ENCODE peak calls at places on chromosomes 6 and 20, in five cellular contexts. One of them, this sample, is unnamed.
A peak's percentile ranks its signal among the peaks of the same experiment; 100 is the strongest.

GRCh38 chr6:14037402-14038277 is 79.9 kb upstream of the CD83 start:
- DNase-seq in uterus: peak; percentile 26
- DNase-seq in H54: peak; percentile 58
- DNase-seq in esophagus squamous epithelium: no peak
- DNase-seq in body of pancreas: no peak
- DNase-seq in this sample: no peak

GRCh38 chr6:2947424-2947823 is 23.9 kb downstream of the SERPINB6 start:
- DNase-seq in uterus: no peak
- DNase-seq in esophagus squamous epithelium: no peak
- DNase-seq in body of pancreas: no peak
- DNase-seq in H54: no peak
- DNase-seq in this sample: no peak

GRCh38 chr6:73074175-73074574 is 151.1 kb downstream of the KHDC1L start:
- DNase-seq in esophagus squamous epithelium: no peak
- DNase-seq in uterus: no peak
- DNase-seq in body of pancreas: no peak
- DNase-seq in H54: peak; percentile 25
- DNase-seq in this sample: no peak

GRCh38 chr6:24495516-24495847 is 713 bp downstream of the ALDH5A1 start:
- DNase-seq in body of pancreas: peak; percentile 77
- DNase-seq in uterus: peak; percentile 50
- DNase-seq in H54: no peak
- DNase-seq in esophagus squamous epithelium: no peak
- DNase-seq in this sample: peak; percentile 75

GRCh38 chr20:38214871-38215788 is 45.4 kb downstream of the KIAA1755 start:
- DNase-seq in H54: no peak
- DNase-seq in uterus: no peak
- DNase-seq in esophagus squamous epithelium: no peak
- DNase-seq in body of pancreas: no peak
- DNase-seq in this sample: no peak

GRCh38 chr6:47111685-47112084 is 69.6 kb upstream of the ADGRF1 start:
- DNase-seq in uterus: no peak
- DNase-seq in H54: no peak
- DNase-seq in body of pancreas: no peak
- DNase-seq in esophagus squamous epithelium: no peak
- DNase-seq in this sample: peak; percentile 56

GRCh38 chr20:8601542-8601912 is 467.4 kb upstream of the PLCB4 start:
- DNase-seq in H54: no peak
- DNase-seq in body of pancreas: no peak
- DNase-seq in esophagus squamous epithelium: no peak
- DNase-seq in uterus: no peak
- DNase-seq in this sample: no peak

GRCh38 chr6:8006208-8006607 is 58.0 kb downstream of the BLOC1S5 start:
- DNase-seq in esophagus squamous epithelium: no peak
- DNase-seq in uterus: no peak
- DNase-seq in body of pancreas: no peak
- DNase-seq in H54: peak; percentile 23
- DNase-seq in this sample: no peak

GRCh38 chr6:42960243-42961019 is at the start of gene GNMT:
- DNase-seq in uterus: peak; percentile 38
- DNase-seq in H54: no peak
- DNase-seq in body of pancreas: peak; percentile 96
- DNase-seq in esophagus squamous epithelium: no peak
- DNase-seq in this sample: peak; percentile 82

GRCh38 chr6:139920027-139920851 is 545.8 kb upstream of the CITED2 start:
- DNase-seq in H54: no peak
- DNase-seq in esophagus squamous epithelium: no peak
- DNase-seq in body of pancreas: no peak
- DNase-seq in uterus: no peak
- DNase-seq in this sample: no peak

GRCh38 chr6:79436232-79436631 is 101.0 kb downstream of the LCA5 start:
- DNase-seq in H54: no peak
- DNase-seq in esophagus squamous epithelium: no peak
- DNase-seq in body of pancreas: no peak
- DNase-seq in uterus: no peak
- DNase-seq in this sample: no peak

GRCh38 chr6:43173496-43174262 is 2.6 kb downstream of the SRF start:
- DNase-seq in esophagus squamous epithelium: no peak
- DNase-seq in body of pancreas: no peak
- DNase-seq in uterus: no peak
- DNase-seq in H54: no peak
- DNase-seq in this sample: no peak

GRCh38 chr6:108710046-108710445 is 138.2 kb upstream of the ARMC2 start:
- DNase-seq in body of pancreas: peak; percentile 60
- DNase-seq in uterus: no peak
- DNase-seq in esophagus squamous epithelium: no peak
- DNase-seq in H54: no peak
- DNase-seq in this sample: no peak

GRCh38 chr6:20827798-20828197 is 293.5 kb downstream of the CDKAL1 start:
- DNase-seq in esophagus squamous epithelium: no peak
- DNase-seq in body of pancreas: no peak
- DNase-seq in uterus: no peak
- DNase-seq in H54: no peak
- DNase-seq in this sample: no peak

GRCh38 chr20:10178727-10179313 is 39.8 kb upstream of the SNAP25 start:
- DNase-seq in uterus: peak; percentile 34
- DNase-seq in esophagus squamous epithelium: no peak
- DNase-seq in H54: no peak
- DNase-seq in body of pancreas: no peak
- DNase-seq in this sample: no peak

GRCh38 chr20:60976913-60977312 is 275.1 kb upstream of the CDH4 start:
- DNase-seq in esophagus squamous epithelium: no peak
- DNase-seq in uterus: no peak
- DNase-seq in H54: no peak
- DNase-seq in body of pancreas: no peak
- DNase-seq in this sample: no peak

GRCh38 chr20:64167676-64168075 is 3.4 kb downstream of the MYT1 start:
- DNase-seq in H54: no peak
- DNase-seq in uterus: no peak
- DNase-seq in body of pancreas: no peak
- DNase-seq in esophagus squamous epithelium: no peak
- DNase-seq in this sample: no peak

GRCh38 chr6:44833248-44833647 is 445.7 kb downstream of the CDC5L start:
- DNase-seq in H54: no peak
- DNase-seq in body of pancreas: no peak
- DNase-seq in uterus: no peak
- DNase-seq in esophagus squamous epithelium: no peak
- DNase-seq in this sample: no peak

GRCh38 chr20:36070451-36070850 is 84.1 kb upstream of the EPB41L1 start:
- DNase-seq in uterus: no peak
- DNase-seq in esophagus squamous epithelium: no peak
- DNase-seq in H54: no peak
- DNase-seq in body of pancreas: no peak
- DNase-seq in this sample: no peak

GRCh38 chr6:45394586-45395095 is 16.9 kb upstream of the SUPT3H start:
- DNase-seq in H54: no peak
- DNase-seq in uterus: no peak
- DNase-seq in body of pancreas: no peak
- DNase-seq in esophagus squamous epithelium: no peak
- DNase-seq in this sample: no peak

GRCh38 chr20:8914421-8914820 is 154.5 kb upstream of the PLCB4 start:
- DNase-seq in esophagus squamous epithelium: no peak
- DNase-seq in uterus: no peak
- DNase-seq in body of pancreas: no peak
- DNase-seq in H54: no peak
- DNase-seq in this sample: no peak

DNA sequence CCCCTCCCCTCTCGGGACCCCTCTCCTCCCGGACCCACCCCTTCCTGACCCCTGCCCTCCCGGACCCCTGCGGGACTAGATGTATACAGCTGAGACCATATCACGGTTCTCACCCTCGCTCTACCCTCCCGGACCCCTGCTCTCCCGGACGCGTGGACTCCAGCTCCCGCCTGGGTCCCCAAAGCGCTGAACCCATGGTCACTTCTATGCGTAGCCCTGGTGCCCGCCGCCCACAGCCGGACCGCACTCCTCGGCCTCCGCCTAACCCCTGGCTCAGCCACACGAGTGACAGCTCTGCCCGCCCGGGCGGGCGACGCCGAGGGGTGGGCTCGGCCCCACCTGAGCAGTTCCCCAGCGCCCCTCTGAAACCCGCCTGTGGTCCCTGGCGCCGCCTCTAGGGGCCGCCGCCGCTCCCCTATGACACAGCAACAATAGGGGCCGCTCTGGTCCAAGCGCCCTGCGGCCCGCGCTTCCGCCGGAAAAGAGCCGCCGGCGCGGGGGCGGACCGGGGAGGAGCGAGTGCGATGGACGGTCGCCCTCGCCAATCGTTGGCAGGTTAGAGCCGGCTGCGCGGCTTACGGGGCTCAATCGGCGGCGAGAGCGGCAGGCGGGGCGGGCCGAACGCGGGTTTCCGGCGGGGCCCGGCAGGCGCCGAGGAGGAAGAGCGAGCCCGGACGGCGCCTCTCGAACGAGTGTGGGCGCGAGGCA is at the start of gene ADRM1:
- DNase-seq in uterus: peak; percentile 97
- DNase-seq in body of pancreas: peak; percentile 96
- DNase-seq in esophagus squamous epithelium: peak; percentile 70
- DNase-seq in H54: peak; percentile 98
- DNase-seq in this sample: peak; percentile 97
- TF ChIP-seq POLR2A in uterus: peak; percentile 62
- TF ChIP-seq POLR2A in body of pancreas: peak; percentile 70
- TF ChIP-seq POLR2A in esophagus squamous epithelium: peak; percentile 24
- TF ChIP-seq POLR2A in H54: peak; percentile 84
- TF ChIP-seq POLR2A in this sample: peak; percentile 58

GRCh38 chr20:45813006-45813340 is 529 bp downstream of the UBE2C start:
- DNase-seq in uterus: no peak
- DNase-seq in esophagus squamous epithelium: no peak
- DNase-seq in H54: no peak
- DNase-seq in body of pancreas: no peak
- DNase-seq in this sample: no peak

GRCh38 chr20:45813489-45813888 is 1.0 kb downstream of the UBE2C start:
- DNase-seq in uterus: no peak
- DNase-seq in H54: no peak
- DNase-seq in esophagus squamous epithelium: no peak
- DNase-seq in body of pancreas: no peak
- DNase-seq in this sample: no peak

GRCh38 chr20:45810191-45810590 is 2.3 kb upstream of the UBE2C start:
- DNase-seq in body of pancreas: no peak
- DNase-seq in H54: no peak
- DNase-seq in esophagus squamous epithelium: no peak
- DNase-seq in uterus: no peak
- DNase-seq in this sample: no peak

GRCh38 chr20:45814314-45814713 is 1.9 kb downstream of the UBE2C start:
- DNase-seq in uterus: no peak
- DNase-seq in H54: no peak
- DNase-seq in esophagus squamous epithelium: no peak
- DNase-seq in body of pancreas: no peak
- DNase-seq in this sample: no peak

GRCh38 chr20:45812157-45813005 is at the start of gene UBE2C:
- DNase-seq in H54: peak; percentile 93
- DNase-seq in esophagus squamous epithelium: peak; percentile 84
- DNase-seq in uterus: peak; percentile 97
- DNase-seq in body of pancreas: peak; percentile 98
- DNase-seq in this sample: peak; percentile 97
- TF ChIP-seq POLR2A in H54: peak; percentile 54
- TF ChIP-seq POLR2A in esophagus squamous epithelium: no peak
- TF ChIP-seq POLR2A in uterus: no peak
- TF ChIP-seq POLR2A in body of pancreas: peak; percentile 8
- TF ChIP-seq POLR2A in this sample: peak; percentile 35

DNA sequence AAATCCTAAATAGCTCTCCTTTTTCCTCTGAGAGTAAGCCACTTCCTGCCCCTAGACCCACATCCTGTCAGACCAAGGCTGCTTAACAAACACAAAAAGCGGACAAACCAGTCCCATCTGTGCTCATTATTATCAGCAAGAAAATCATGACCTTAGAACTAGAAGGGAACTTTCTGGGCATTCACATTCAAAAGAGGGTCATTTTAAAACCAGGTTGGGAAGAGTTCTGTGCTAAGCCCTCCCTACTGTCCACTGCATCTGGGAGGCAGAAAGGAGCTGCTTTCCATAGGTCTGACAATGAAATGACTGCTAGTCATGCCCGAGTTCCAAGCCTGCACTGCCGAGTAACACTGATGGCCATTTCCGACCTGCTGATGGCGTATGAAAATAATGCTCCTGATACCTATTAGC is 15.4 kb downstream of the EZR start:
- DNase-seq in uterus: no peak
- DNase-seq in body of pancreas: peak; percentile 55
- DNase-seq in H54: no peak
- DNase-seq in esophagus squamous epithelium: no peak
- DNase-seq in this sample: no peak
- TF ChIP-seq POLR2A in uterus: no peak
- TF ChIP-seq POLR2A in body of pancreas: no peak
- TF ChIP-seq POLR2A in H54: no peak
- TF ChIP-seq POLR2A in esophagus squamous epithelium: no peak
- TF ChIP-seq POLR2A in this sample: peak; percentile 14

GRCh38 chr20:47357296-47358051 is 975 bp upstream of the ZMYND8 start:
- DNase-seq in uterus: peak; percentile 86
- DNase-seq in esophagus squamous epithelium: peak; percentile 49
- DNase-seq in H54: peak; percentile 26
- DNase-seq in body of pancreas: peak; percentile 96
- DNase-seq in this sample: peak; percentile 94
- TF ChIP-seq POLR2A in uterus: peak; percentile 55
- TF ChIP-seq POLR2A in esophagus squamous epithelium: peak; percentile 4
- TF ChIP-seq POLR2A in H54: peak; percentile 36
- TF ChIP-seq POLR2A in body of pancreas: peak; percentile 87
- TF ChIP-seq POLR2A in this sample: no peak

DNA sequence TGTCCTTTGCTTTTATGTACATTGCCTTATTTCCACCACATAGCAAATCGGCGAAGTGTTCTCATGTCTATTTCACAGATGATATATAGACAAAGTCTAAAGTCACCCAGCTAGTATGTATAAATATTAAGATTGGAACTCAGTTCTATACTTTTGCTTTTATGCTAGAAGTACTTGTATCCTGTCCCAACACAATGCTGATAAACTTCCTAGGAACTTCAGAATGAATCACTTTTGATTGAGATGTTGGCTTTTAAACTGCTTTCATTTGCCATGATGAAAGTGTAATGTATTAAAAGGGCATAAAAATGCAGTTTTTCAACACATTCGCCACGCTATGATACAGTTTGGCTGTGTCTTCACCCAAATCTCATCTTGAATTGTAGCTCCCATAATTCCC is 50.8 kb downstream of the GCLC start:
- DNase-seq in H54: no peak
- DNase-seq in uterus: no peak
- DNase-seq in body of pancreas: no peak
- DNase-seq in esophagus squamous epithelium: no peak
- DNase-seq in this sample: no peak
- TF ChIP-seq POLR2A in H54: no peak
- TF ChIP-seq POLR2A in uterus: no peak
- TF ChIP-seq POLR2A in body of pancreas: no peak
- TF ChIP-seq POLR2A in esophagus squamous epithelium: no peak
- TF ChIP-seq POLR2A in this sample: no peak

This sample was measured in transverse colon.